ENCODE peak calls at places on chromosomes 3 and 15, in four cellular contexts. V is brain microvascular endothelial cell, C is D341Med, F is NCI-H510A treated with DMSO at 0.1 percent for 48 hours. B is an unnamed sample.

GRCh38 chr3:71201939-71202338 is 381.6 kb downstream of the FOXP1 start:
- DNase-seq in F (no peak), V (no peak), C (no peak), B (peak)

GRCh38 chr3:146581080-146581601 is 24.0 kb downstream of the PLSCR5 start:
- DNase-seq in F (no peak), V (no peak), C (no peak), B (no peak)

GRCh38 chr3:4814302-4814903 is 164.8 kb upstream of the BHLHE40 start:
- DNase-seq in F (no peak), C (no peak), V (peak), B (no peak)

GRCh38 chr3:102514241-102514640 is 79.4 kb downstream of the ZPLD1 start:
- DNase-seq in V (no peak), C (peak), F (no peak), B (no peak)

GRCh38 chr15:80844011-80844732 is 65.0 kb downstream of the CEMIP start:
- DNase-seq in V (peak), C (no peak), F (no peak), B (no peak)

GRCh38 chr15:83446904-83447708 is at the start of gene SH3GL3:
- DNase-seq in V (peak), C (peak), F (no peak), B (peak)

GRCh38 chr15:73965094-73965729 is 26.9 kb downstream of the STOML1 start:
- DNase-seq in F (no peak), V (no peak), C (no peak), B (no peak)

GRCh38 chr3:29601861-29602585 is 321.2 kb downstream of the RBMS3 start:
- DNase-seq in V (no peak), C (no peak), F (no peak), B (no peak)

GRCh38 chr15:77144492-77145070 is 73.7 kb upstream of the TSPAN3 start:
- DNase-seq in F (no peak), V (peak), C (no peak), B (no peak)

GRCh38 chr3:184241447-184242296 is 7.1 kb downstream of the ALG3 start:
- DNase-seq in F (peak), V (no peak), C (peak), B (peak)

GRCh38 chr3:49123687-49124086 is 3.1 kb upstream of the USP19 start:
- DNase-seq in V (no peak), F (no peak), C (no peak), B (no peak)

GRCh38 chr3:120196812-120197211 is 88.2 kb downstream of the GPR156 start:
- DNase-seq in V (no peak), C (no peak), F (no peak), B (no peak)

GRCh38 chr3:11757441-11757875 is 89.2 kb downstream of the TAMM41 start:
- DNase-seq in F (no peak), C (peak), V (peak), B (no peak)

GRCh38 chr15:90981681-90982080 is 12.7 kb downstream of the PRC1 start:
- DNase-seq in C (no peak), V (no peak), F (no peak), B (no peak)

GRCh38 chr3:10447527-10448260 is 57.7 kb downstream of the ATP2B2 start:
- DNase-seq in V (no peak), C (no peak), F (no peak), B (no peak)

GRCh38 chr3:17771177-17772048 is 29.0 kb upstream of the TBC1D5 start:
- DNase-seq in C (no peak), F (no peak), V (no peak), B (no peak)

GRCh38 chr15:65869954-65870871 is 922 bp downstream of the RAB11A start:
- DNase-seq in C (peak), V (peak), F (peak), B (peak)

GRCh38 chr3:126858887-126859286 is 124.0 kb upstream of the PLXNA1 start:
- DNase-seq in V (peak), F (no peak), C (no peak), B (no peak)

GRCh38 chr3:182980204-182981037 is at the start of gene DCUN1D1:
- DNase-seq in C (peak), V (peak), F (peak), B (peak)

GRCh38 chr3:31615071-31615875 is 82.5 kb downstream of the STT3B start:
- DNase-seq in C (no peak), V (peak), F (peak), B (no peak)

GRCh38 chr3:101725192-101725889 is 927 bp downstream of the CEP97 start:
- DNase-seq in C (peak), F (no peak), V (no peak), B (peak)

GRCh38 chr3:36969540-36970432 is 23.1 kb downstream of the EPM2AIP1 start:
- DNase-seq in V (peak), C (no peak), F (peak), B (no peak)

GRCh38 chr15:78076231-78077052 is 1.1 kb downstream of the TBC1D2B start:
- DNase-seq in C (no peak), V (no peak), F (no peak), B (no peak)

GRCh38 chr3:182621435-182622240 is 171.7 kb upstream of the ATP11B start:
- DNase-seq in F (peak), C (no peak), V (no peak), B (no peak)

GRCh38 chr3:168080022-168080421 is 15.7 kb downstream of the GOLIM4 start:
- DNase-seq in C (no peak), V (no peak), F (no peak), B (no peak)

GRCh38 chr3:157447026-157447694 is 10.5 kb downstream of the PTX3 start:
- DNase-seq in C (peak), F (no peak), V (peak), B (no peak)

GRCh38 chr3:29215948-29216347 is 64.9 kb upstream of the RBMS3 start:
- DNase-seq in C (no peak), F (no peak), V (no peak), B (no peak)

GRCh38 chr3:29764603-29765254 is 483.9 kb downstream of the RBMS3 start:
- DNase-seq in F (no peak), V (peak), C (peak), B (no peak)

GRCh38 chr3:31891876-31892455 is 89.1 kb downstream of the OSBPL10 start:
- DNase-seq in V (no peak), F (no peak), C (no peak), B (peak)